ENCODE peak calls at places on chromosomes 4 and X, in eight cellular contexts. One of them, this sample, is unnamed.

GRCh38 chr4:119124314-119124713 is 11.3 kb upstream of the MYOZ2 start:
- DNase-seq in sigmoid colon: no peak
- DNase-seq in tibial nerve: no peak
- DNase-seq in thyroid gland: no peak
- DNase-seq in left lung: no peak
- DNase-seq in fibroblast of lung: peak; percentile 85
- DNase-seq in PC-9: peak; percentile 50
- DNase-seq in upper lobe of left lung: no peak
- DNase-seq in this sample: no peak

GRCh38 chr4:84472154-84472553 is 26.9 kb downstream of the NKX6-1 start:
- DNase-seq in sigmoid colon: no peak
- DNase-seq in fibroblast of lung: no peak
- DNase-seq in upper lobe of left lung: no peak
- DNase-seq in PC-9: no peak
- DNase-seq in thyroid gland: no peak
- DNase-seq in left lung: no peak
- DNase-seq in tibial nerve: no peak
- DNase-seq in this sample: no peak

GRCh38 chr4:100827756-100828155 is 309.9 kb upstream of the EMCN start:
- DNase-seq in sigmoid colon: no peak
- DNase-seq in fibroblast of lung: no peak
- DNase-seq in left lung: no peak
- DNase-seq in PC-9: no peak
- DNase-seq in tibial nerve: no peak
- DNase-seq in thyroid gland: no peak
- DNase-seq in upper lobe of left lung: no peak
- DNase-seq in this sample: no peak

GRCh38 chrX:16552546-16552945 is 97.4 kb upstream of the S100G start:
- DNase-seq in fibroblast of lung: peak; percentile 32
- DNase-seq in upper lobe of left lung: no peak
- DNase-seq in left lung: no peak
- DNase-seq in sigmoid colon: no peak
- DNase-seq in PC-9: peak; percentile 74
- DNase-seq in thyroid gland: no peak
- DNase-seq in tibial nerve: no peak
- DNase-seq in this sample: peak; percentile 79

GRCh38 chr4:108159845-108160244 is 8.9 kb downstream of the LEF1 start:
- DNase-seq in fibroblast of lung: no peak
- DNase-seq in thyroid gland: no peak
- DNase-seq in PC-9: no peak
- DNase-seq in upper lobe of left lung: no peak
- DNase-seq in tibial nerve: no peak
- DNase-seq in sigmoid colon: no peak
- DNase-seq in left lung: no peak
- DNase-seq in this sample: no peak

GRCh38 chrX:100673397-100673953 is 29.5 kb downstream of the SRPX2 start:
- DNase-seq in thyroid gland: no peak
- DNase-seq in tibial nerve: no peak
- DNase-seq in PC-9: no peak
- DNase-seq in upper lobe of left lung: no peak
- DNase-seq in fibroblast of lung: peak; percentile 80
- DNase-seq in sigmoid colon: no peak
- DNase-seq in left lung: no peak
- DNase-seq in this sample: no peak

GRCh38 chr4:156237192-156237591 is 283.5 kb upstream of the CTSO start:
- DNase-seq in left lung: no peak
- DNase-seq in fibroblast of lung: no peak
- DNase-seq in sigmoid colon: no peak
- DNase-seq in tibial nerve: no peak
- DNase-seq in upper lobe of left lung: no peak
- DNase-seq in PC-9: no peak
- DNase-seq in thyroid gland: no peak
- DNase-seq in this sample: no peak

GRCh38 chrX:87727615-87728014 is 210.0 kb downstream of the KLHL4 start:
- DNase-seq in thyroid gland: no peak
- DNase-seq in PC-9: no peak
- DNase-seq in tibial nerve: no peak
- DNase-seq in upper lobe of left lung: no peak
- DNase-seq in left lung: no peak
- DNase-seq in fibroblast of lung: no peak
- DNase-seq in sigmoid colon: no peak
- DNase-seq in this sample: no peak

GRCh38 chr4:80307183-80307735 is 28.3 kb upstream of the CFAP299 start:
- DNase-seq in left lung: no peak
- DNase-seq in tibial nerve: no peak
- DNase-seq in fibroblast of lung: peak; percentile 88
- DNase-seq in sigmoid colon: no peak
- DNase-seq in thyroid gland: no peak
- DNase-seq in PC-9: no peak
- DNase-seq in upper lobe of left lung: no peak
- DNase-seq in this sample: peak; percentile 60

GRCh38 chrX:3516051-3516541 is 169.6 kb upstream of the MXRA5 start:
- DNase-seq in fibroblast of lung: peak; percentile 82
- DNase-seq in tibial nerve: peak; percentile 4
- DNase-seq in upper lobe of left lung: no peak
- DNase-seq in thyroid gland: no peak
- DNase-seq in sigmoid colon: no peak
- DNase-seq in PC-9: no peak
- DNase-seq in left lung: no peak
- DNase-seq in this sample: no peak

GRCh38 chrX:148695362-148695761 is 194.9 kb downstream of the AFF2 start:
- DNase-seq in upper lobe of left lung: no peak
- DNase-seq in PC-9: no peak
- DNase-seq in fibroblast of lung: no peak
- DNase-seq in sigmoid colon: no peak
- DNase-seq in left lung: no peak
- DNase-seq in thyroid gland: no peak
- DNase-seq in tibial nerve: no peak
- DNase-seq in this sample: no peak

GRCh38 chr4:144174401-144175067 is 34.0 kb upstream of the GYPA start:
- DNase-seq in PC-9: peak; percentile 34
- DNase-seq in thyroid gland: peak; percentile 4
- DNase-seq in left lung: no peak
- DNase-seq in upper lobe of left lung: no peak
- DNase-seq in tibial nerve: peak; percentile 18
- DNase-seq in sigmoid colon: no peak
- DNase-seq in fibroblast of lung: peak; percentile 58
- DNase-seq in this sample: peak; percentile 65

GRCh38 chr4:118086334-118086733 is 52.0 kb downstream of the NDST3 start:
- DNase-seq in fibroblast of lung: peak; percentile 54
- DNase-seq in tibial nerve: no peak
- DNase-seq in thyroid gland: no peak
- DNase-seq in upper lobe of left lung: no peak
- DNase-seq in sigmoid colon: no peak
- DNase-seq in PC-9: peak; percentile 48
- DNase-seq in left lung: no peak
- DNase-seq in this sample: peak; percentile 15

DNA sequence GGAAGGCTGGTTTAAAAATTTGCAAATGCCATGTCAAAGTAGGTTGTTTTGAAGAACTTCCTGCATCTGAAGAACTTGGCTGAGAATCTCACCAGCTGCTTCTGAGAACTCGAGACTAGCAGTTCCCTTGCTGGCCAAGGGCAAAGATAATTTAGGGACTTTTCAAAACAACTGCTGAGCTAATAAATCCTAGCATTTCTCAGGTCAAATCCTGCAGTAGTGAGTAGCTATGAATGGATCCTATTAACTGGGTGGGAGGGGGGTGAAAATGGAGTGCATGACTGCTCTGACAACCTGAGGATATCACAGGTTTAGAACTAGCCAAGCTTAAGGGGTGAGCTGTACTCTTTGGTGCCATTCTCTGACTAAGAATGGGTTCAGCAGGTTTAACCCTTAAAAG is 128.4 kb upstream of the GALNT7 start:
- DNase-seq in sigmoid colon: no peak
- DNase-seq in left lung: no peak
- DNase-seq in tibial nerve: peak; percentile 9
- DNase-seq in thyroid gland: peak; percentile 9
- DNase-seq in PC-9: no peak
- DNase-seq in upper lobe of left lung: peak; percentile 28
- DNase-seq in fibroblast of lung: peak; percentile 15
- DNase-seq in this sample: no peak
- H3K27ac ChIP-seq in sigmoid colon: no peak overlapping the region
- H3K27ac ChIP-seq in left lung: no peak overlapping the region
- H3K27ac ChIP-seq in tibial nerve: no peak overlapping the region
- H3K27ac ChIP-seq in thyroid gland: no peak overlapping the region
- H3K27ac ChIP-seq in PC-9: no peak overlapping the region
- H3K27ac ChIP-seq in upper lobe of left lung: no peak overlapping the region
- H3K27ac ChIP-seq in fibroblast of lung: no peak overlapping the region
- H3K27ac ChIP-seq in this sample: no peak overlapping the region

DNA sequence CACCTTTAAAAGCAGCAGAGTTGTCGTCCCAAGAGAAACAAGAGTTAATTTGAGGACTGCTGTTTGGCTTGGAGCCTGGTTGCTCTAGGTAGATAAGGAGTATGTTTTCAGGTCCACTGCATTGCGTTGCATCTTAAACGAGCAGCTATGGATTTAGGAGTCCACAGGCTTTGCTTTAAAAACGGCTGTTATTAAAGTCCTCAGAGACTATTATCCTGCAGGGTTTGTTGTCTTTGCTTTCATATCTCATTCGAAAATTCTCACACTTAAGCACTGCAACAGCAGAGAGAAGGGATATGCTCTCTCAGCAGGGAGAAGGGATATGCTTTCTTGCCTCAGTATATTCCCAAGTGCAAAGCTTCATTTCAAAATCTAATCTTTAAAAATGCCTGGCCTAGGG is 444.7 kb upstream of the FTHL17 start:
- DNase-seq in left lung: no peak
- DNase-seq in upper lobe of left lung: no peak
- DNase-seq in tibial nerve: no peak
- DNase-seq in sigmoid colon: no peak
- DNase-seq in PC-9: no peak
- DNase-seq in thyroid gland: no peak
- DNase-seq in fibroblast of lung: no peak
- DNase-seq in this sample: no peak
- H3K27me3 ChIP-seq in left lung: no peaks in the 10 kb centered on the region
- H3K27me3 ChIP-seq in upper lobe of left lung: no peaks in the 10 kb centered on the region
- H3K27me3 ChIP-seq in tibial nerve: no peaks in the 10 kb centered on the region
- H3K27me3 ChIP-seq in sigmoid colon: no peaks in the 10 kb centered on the region
- H3K27me3 ChIP-seq in PC-9: no peaks in the 10 kb centered on the region
- H3K27me3 ChIP-seq in thyroid gland: no peaks in the 10 kb centered on the region
- H3K27me3 ChIP-seq in fibroblast of lung: no peaks in the 10 kb centered on the region
- H3K27me3 ChIP-seq in this sample: no peaks in the 10 kb centered on the region

GRCh38 chr4:89588366-89588765 is 248.6 kb downstream of the SNCA start:
- DNase-seq in tibial nerve: no peak
- DNase-seq in upper lobe of left lung: no peak
- DNase-seq in left lung: no peak
- DNase-seq in PC-9: no peak
- DNase-seq in thyroid gland: no peak
- DNase-seq in sigmoid colon: no peak
- DNase-seq in fibroblast of lung: no peak
- DNase-seq in this sample: no peak

GRCh38 chr4:89586318-89586717 is 250.6 kb downstream of the SNCA start:
- DNase-seq in tibial nerve: no peak
- DNase-seq in sigmoid colon: no peak
- DNase-seq in thyroid gland: no peak
- DNase-seq in upper lobe of left lung: no peak
- DNase-seq in fibroblast of lung: no peak
- DNase-seq in PC-9: no peak
- DNase-seq in left lung: no peak
- DNase-seq in this sample: no peak

GRCh38 chr4:89590102-89590501 is 246.9 kb downstream of the SNCA start:
- DNase-seq in sigmoid colon: no peak
- DNase-seq in PC-9: no peak
- DNase-seq in thyroid gland: no peak
- DNase-seq in fibroblast of lung: no peak
- DNase-seq in upper lobe of left lung: no peak
- DNase-seq in tibial nerve: no peak
- DNase-seq in left lung: no peak
- DNase-seq in this sample: no peak

GRCh38 chr4:89587364-89587763 is 249.6 kb downstream of the SNCA start:
- DNase-seq in left lung: no peak
- DNase-seq in upper lobe of left lung: no peak
- DNase-seq in sigmoid colon: no peak
- DNase-seq in thyroid gland: no peak
- DNase-seq in fibroblast of lung: no peak
- DNase-seq in tibial nerve: no peak
- DNase-seq in PC-9: no peak
- DNase-seq in this sample: no peak

DNA sequence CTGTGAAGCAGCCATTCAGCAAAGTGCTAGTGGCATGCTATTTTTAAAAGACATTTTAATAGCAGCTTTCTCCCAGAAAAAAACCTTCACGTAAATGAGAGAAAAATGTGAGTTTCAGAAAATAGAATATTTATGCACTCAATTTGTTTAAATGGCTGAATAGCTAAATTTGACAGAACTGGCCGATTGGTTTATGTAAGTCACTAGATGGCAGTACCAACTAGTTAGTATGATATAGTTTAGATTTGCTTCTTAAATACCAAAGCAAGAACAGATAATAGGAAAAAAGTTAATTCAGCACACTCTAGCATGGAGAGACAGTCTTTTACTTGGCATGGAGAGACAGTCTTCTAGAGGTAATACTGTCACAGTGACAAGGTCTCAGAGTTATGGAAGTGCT is 250.1 kb downstream of the SNCA start:
- DNase-seq in fibroblast of lung: peak; percentile 9
- DNase-seq in PC-9: no peak
- DNase-seq in sigmoid colon: no peak
- DNase-seq in upper lobe of left lung: no peak
- DNase-seq in thyroid gland: no peak
- DNase-seq in tibial nerve: no peak
- DNase-seq in left lung: no peak
- DNase-seq in this sample: peak; percentile 13
- TF ChIP-seq CTCF in fibroblast of lung: peak; percentile 5
- TF ChIP-seq CTCF in PC-9: no peak
- TF ChIP-seq CTCF in sigmoid colon: no peak
- TF ChIP-seq CTCF in upper lobe of left lung: no peak
- TF ChIP-seq CTCF in thyroid gland: no peak
- TF ChIP-seq CTCF in tibial nerve: no peak
- TF ChIP-seq CTCF in left lung: peak; percentile 6
- TF ChIP-seq CTCF in this sample: peak; percentile 62

DNA sequence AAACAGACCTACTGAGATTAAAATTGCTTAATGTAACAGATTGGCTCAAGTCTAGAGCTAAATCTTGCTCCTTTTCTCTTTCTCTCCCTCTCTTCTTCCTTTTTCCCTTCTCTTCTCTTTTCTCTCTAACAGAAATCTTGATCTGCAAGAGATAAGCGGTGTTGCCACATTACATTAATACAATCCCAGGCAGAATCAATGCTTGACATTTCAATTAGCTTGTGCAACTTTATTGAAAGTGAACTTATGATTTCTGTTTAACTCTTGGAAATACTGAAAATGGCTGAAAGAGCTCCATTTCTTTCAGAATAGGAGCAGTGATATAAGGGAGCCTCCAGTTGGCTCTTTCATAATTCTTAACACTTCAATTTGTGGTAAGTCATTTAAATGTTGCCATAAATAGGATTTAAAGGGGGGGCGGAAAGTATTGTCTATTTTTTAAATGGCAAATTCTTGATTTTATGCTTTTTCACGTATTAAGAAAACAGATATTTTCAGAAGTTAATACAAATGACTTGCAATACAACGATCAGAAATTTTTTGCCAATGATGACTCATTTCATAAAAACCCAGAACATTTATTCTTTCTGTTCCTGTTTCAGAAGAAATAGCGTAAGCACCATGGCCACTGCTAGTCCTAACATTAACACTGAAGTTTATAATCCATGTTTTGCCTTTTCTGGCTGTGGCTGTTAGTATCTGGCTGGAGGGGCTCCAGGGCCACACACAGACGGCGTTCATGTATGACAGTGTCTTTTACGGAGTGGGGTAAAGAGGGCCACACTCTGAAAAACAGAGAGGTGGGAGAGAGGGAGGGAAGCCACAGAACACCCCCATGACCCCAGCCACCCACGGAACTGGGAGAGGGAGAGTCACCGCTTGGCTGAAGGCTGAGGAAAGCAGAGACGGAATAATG is 115.7 kb upstream of the FAT1 start:
- DNase-seq in thyroid gland: no peak
- DNase-seq in left lung: peak; percentile 42
- DNase-seq in sigmoid colon: peak; percentile 69
- DNase-seq in upper lobe of left lung: no peak
- DNase-seq in fibroblast of lung: peak; percentile 86
- DNase-seq in tibial nerve: peak; percentile 33
- DNase-seq in PC-9: peak; percentile 65
- DNase-seq in this sample: peak; percentile 60
- H3K27ac ChIP-seq in thyroid gland: peak overlapping the region; percentile 58
- H3K27ac ChIP-seq in left lung: peak overlapping the region; percentile 29
- H3K27ac ChIP-seq in sigmoid colon: peak overlapping the region; percentile 81
- H3K27ac ChIP-seq in upper lobe of left lung: peak overlapping the region; percentile 69
- H3K27ac ChIP-seq in fibroblast of lung: peak overlapping the region; percentile 94
- H3K27ac ChIP-seq in tibial nerve: peak overlapping the region; percentile 73
- H3K27ac ChIP-seq in PC-9: peak overlapping the region; percentile 22
- H3K27ac ChIP-seq in this sample: peak overlapping the region; percentile 28

This sample was measured in foreskin keratinocyte.